ENCODE peak calls at places on chromosomes 7 and 10, in ten cellular contexts. J is GM23248; X is CD14-positive monocyte; E is stimulated activated CD4-positive, alpha-beta T cell treated with anti-CD3 and anti-CD28 coated beads, Interleukin-12 subunit alpha, Interleukin-12 subunit beta, amount 100 ng/mL, for 24 hours; L is breast epithelium; T is activated CD4-positive, alpha-beta T cell treated with anti-CD3 and anti-CD28 coated beads, Interleukin-2, amount 10 ng/mL, durations not matched to agents 7 days and 5 days; S is activated T-cell treated with anti-CD3 and anti-CD28 coated beads, Interleukin-2, amount 50 U/mL, for 4 hours; K is C1 segment of cervical spinal cord; M is hippocampal formation; B is SJSA1. P is an unnamed sample.

GRCh38 chr7:97043281-97043680 is 18.6 kb upstream of the DLX5 start:
- DNase-seq in J (peak; percentile 47), X (no peak), E (no peak), L (no peak), T (no peak), S (no peak), K (no peak), M (no peak), B (no peak), P (no peak)

GRCh38 chr7:29315302-29316270 is 121.0 kb downstream of the CHN2 start:
- DNase-seq in J (no peak), X (no peak), E (no peak), L (no peak), T (no peak), S (no peak), K (no peak), M (no peak), B (no peak), P (no peak)

GRCh38 chr7:96321041-96321669 is 743 bp downstream of the SLC25A13 start:
- DNase-seq in J (peak; percentile 83), X (peak; percentile 86), E (peak; percentile 62), L (peak; percentile 78), T (peak; percentile 64), S (peak; percentile 32), K (peak; percentile 84), M (peak; percentile 80), B (peak; percentile 77), P (peak; percentile 94)

GRCh38 chr7:157873664-157874063 is 536.9 kb downstream of the DNAJB6 start:
- DNase-seq in J (no peak), X (no peak), E (no peak), L (no peak), T (no peak), S (no peak), K (no peak), M (no peak), B (no peak), P (no peak)

GRCh38 chr10:30755474-30755873 is 125.9 kb upstream of the LYZL2 start:
- DNase-seq in J (peak; percentile 69), X (no peak), E (no peak), L (no peak), T (no peak), S (no peak), K (no peak), M (no peak), B (no peak), P (no peak)

GRCh38 chr7:38507379-38507778 is 123.8 kb downstream of the AMPH start:
- DNase-seq in J (peak; percentile 60), X (no peak), E (no peak), L (no peak), T (no peak), S (no peak), K (no peak), M (no peak), B (no peak), P (no peak)

GRCh38 chr10:127218658-127219057 is 22.3 kb upstream of the INSYN2A start:
- DNase-seq in J (no peak), X (no peak), E (no peak), L (no peak), T (no peak), S (no peak), K (no peak), M (no peak), B (no peak), P (no peak)

GRCh38 chr10:79155301-79156081 is 86.7 kb downstream of the ZMIZ1 start:
- DNase-seq in J (peak; percentile 78), X (peak; percentile 53), E (no peak), L (no peak), T (no peak), S (no peak), K (no peak), M (no peak), B (no peak), P (no peak)

GRCh38 chr7:42691030-42691639 is 220.7 kb downstream of the C7orf25 start:
- DNase-seq in J (peak; percentile 74), X (no peak), E (no peak), L (no peak), T (no peak), S (no peak), K (no peak), M (no peak), B (no peak), P (no peak)

GRCh38 chr7:124724516-124725192 is 40.9 kb downstream of the GPR37 start:
- DNase-seq in J (no peak), X (no peak), E (no peak), L (no peak), T (no peak), S (no peak), K (peak; percentile 20), M (peak; percentile 94), B (no peak), P (peak; percentile 54)

GRCh38 chr10:12067336-12067735 is 1.4 kb upstream of the DHTKD1 start:
- DNase-seq in J (peak; percentile 88), X (no peak), E (no peak), L (no peak), T (no peak), S (no peak), K (no peak), M (no peak), B (no peak), P (no peak)

GRCh38 chr10:7409732-7410168 is 1.1 kb downstream of the SFMBT2 start:
- DNase-seq in J (peak; percentile 21), X (no peak), E (no peak), L (no peak), T (peak; percentile 38), S (no peak), K (peak; percentile 49), M (peak; percentile 21), B (no peak), P (no peak)

GRCh38 chr10:17965649-17966048 is 13.9 kb downstream of the SLC39A12 start:
- DNase-seq in J (no peak), X (no peak), E (no peak), L (no peak), T (no peak), S (no peak), K (no peak), M (no peak), B (no peak), P (no peak)

GRCh38 chr7:73652541-73652949 is 15.1 kb upstream of the VPS37D start:
- DNase-seq in J (no peak), X (no peak), E (no peak), L (no peak), T (no peak), S (no peak), K (no peak), M (no peak), B (no peak), P (peak; percentile 84)

GRCh38 chr10:103723557-103723956 is 131.8 kb downstream of the SH3PXD2A start:
- DNase-seq in J (no peak), X (no peak), E (no peak), L (no peak), T (no peak), S (no peak), K (no peak), M (no peak), B (no peak), P (no peak)

GRCh38 chr10:5490698-5491464 is 8.5 kb downstream of the CALML5 start:
- DNase-seq in J (no peak), X (peak; percentile 42), E (no peak), L (no peak), T (no peak), S (no peak), K (no peak), M (no peak), B (no peak), P (no peak)

GRCh38 chr7:149093228-149093627 is 2.7 kb upstream of the ZNF786 start:
- DNase-seq in J (no peak), X (no peak), E (no peak), L (no peak), T (no peak), S (no peak), K (no peak), M (no peak), B (no peak), P (no peak)

GRCh38 chr7:137757146-137757925 is 89.4 kb downstream of the DGKI start:
- DNase-seq in J (peak; percentile 71), X (no peak), E (no peak), L (no peak), T (no peak), S (no peak), K (no peak), M (no peak), B (no peak), P (no peak)

GRCh38 chr10:97210576-97210975 is 24.8 kb upstream of the SLIT1 start:
- DNase-seq in J (peak; percentile 56), X (no peak), E (peak; percentile 67), L (peak; percentile 71), T (peak; percentile 76), S (peak; percentile 69), K (peak; percentile 17), M (peak; percentile 23), B (peak; percentile 67), P (peak; percentile 68)

GRCh38 chr10:86335831-86336230 is 30.8 kb downstream of the GRID1 start:
- DNase-seq in J (no peak), X (peak; percentile 11), E (no peak), L (no peak), T (no peak), S (no peak), K (no peak), M (no peak), B (no peak), P (no peak)

P was measured in left lobe of liver.